ENCODE peak calls at places on chromosome 20, in ten cellular contexts. Z, R, B, D, K, X, H, O, F and M are unnamed samples.

GRCh38 chr20:44319880-44320422 is 8.9 kb upstream of the FITM2 start:
- DNase-seq in Z (no peak), K (no peak), R (no peak), X (no peak), H (no peak), D (no peak), B (no peak), F (no peak), O (no peak), M (no peak)

GRCh38 chr20:51678041-51678697 is 90.0 kb downstream of the ATP9A start:
- DNase-seq in O (peak), X (no peak), Z (no peak), D (peak), R (no peak), K (no peak), B (peak), H (no peak), F (peak), M (no peak)

GRCh38 chr20:51631011-51631950 is 88.8 kb upstream of the NFATC2 start:
- DNase-seq in B (peak), X (no peak), D (peak), H (no peak), F (no peak), R (no peak), K (peak), Z (peak), O (peak), M (no peak)

GRCh38 chr20:41275181-41275793 is 42.2 kb downstream of the ZHX3 start:
- DNase-seq in O (no peak), F (no peak), D (no peak), H (no peak), R (no peak), Z (peak), K (peak), B (peak), X (no peak), M (no peak)

GRCh38 chr20:24608926-24609667 is 139.7 kb downstream of the SYNDIG1 start:
- DNase-seq in B (no peak), X (no peak), K (no peak), D (no peak), O (no peak), Z (no peak), H (no peak), R (no peak), F (no peak), M (peak)

GRCh38 chr20:14536738-14537137 is 199.3 kb upstream of the FLRT3 start:
- DNase-seq in Z (no peak), R (no peak), O (no peak), K (no peak), D (peak), F (no peak), H (no peak), X (no peak), B (no peak), M (no peak)

GRCh38 chr20:44997171-44997570 is 30.9 kb downstream of the STK4 start:
- DNase-seq in D (no peak), K (no peak), O (no peak), X (no peak), H (no peak), R (no peak), Z (no peak), B (no peak), F (no peak), M (no peak)

GRCh38 chr20:9590189-9590588 is 75.8 kb downstream of the LAMP5 start:
- DNase-seq in K (peak), D (no peak), O (no peak), X (no peak), R (no peak), F (no peak), H (no peak), Z (no peak), B (peak), M (no peak)

GRCh38 chr20:17227669-17228623 is 1.1 kb downstream of the PCSK2 start:
- DNase-seq in B (peak), O (peak), X (no peak), Z (no peak), F (no peak), K (no peak), D (peak), H (no peak), R (peak), M (no peak)

GRCh38 chr20:46350201-46350985 is 42.1 kb upstream of the CDH22 start:
- DNase-seq in B (peak), H (no peak), D (no peak), R (peak), F (no peak), K (peak), Z (peak), O (no peak), X (no peak), M (peak)

GRCh38 chr20:53786445-53787267 is 193.0 kb upstream of the ZNF217 start:
- DNase-seq in H (no peak), O (no peak), F (no peak), K (no peak), Z (no peak), R (no peak), B (no peak), X (no peak), D (no peak), M (peak)